ENCODE peak calls at places on chromosomes 5 and 9, in five cellular contexts. B is H9, G is AG08396, A is mucosa of gallbladder, T is head of caudate nucleus. I is an unnamed sample.

GRCh38 chr5:143258559-143259253 is 144.8 kb downstream of the NR3C1 start:
- DNase-seq in T (no peak), A (no peak), B (no peak), G (no peak), I (no peak)

GRCh38 chr9:94937214-94937903 is 210.9 kb downstream of the AOPEP start:
- DNase-seq in B (no peak), A (no peak), G (peak; percentile 75), T (no peak), I (no peak)

GRCh38 chr9:101398930-101399640 is 434 bp downstream of the ZNF189 start:
- DNase-seq in T (peak; percentile 35), G (no peak), B (no peak), A (no peak), I (peak; percentile 29)

GRCh38 chr5:108735790-108736189 is 11.9 kb upstream of the FER start:
- DNase-seq in T (no peak), B (no peak), G (no peak), A (no peak), I (no peak)

GRCh38 chr5:141560725-141561483 is 57.9 kb downstream of the DIAPH1 start:
- DNase-seq in T (peak; percentile 68), G (peak; percentile 80), B (peak; percentile 95), A (peak; percentile 91), I (peak; percentile 95)

GRCh38 chr5:166354277-166354676 is 1937.2 kb upstream of the WWC1 start:
- DNase-seq in G (no peak), T (no peak), B (no peak), A (no peak), I (no peak)

GRCh38 chr9:107144475-107144874 is 138.6 kb upstream of the RAD23B start:
- DNase-seq in T (no peak), G (no peak), B (no peak), A (no peak), I (no peak)

GRCh38 chr9:12702160-12702758 is 9.1 kb downstream of the TYRP1 start:
- DNase-seq in B (peak; percentile 54), G (peak; percentile 49), A (peak; percentile 50), T (no peak), I (no peak)

GRCh38 chr9:81557957-81558791 is 131.2 kb downstream of the TLE1 start:
- DNase-seq in A (peak; percentile 20), B (no peak), T (no peak), G (peak; percentile 30), I (no peak)

GRCh38 chr5:58294598-58295298 is 165.1 kb downstream of the PLK2 start:
- DNase-seq in T (no peak), B (no peak), A (no peak), G (peak; percentile 8), I (no peak)

GRCh38 chr5:43874772-43875171 is 271.8 kb downstream of the NNT start:
- DNase-seq in B (no peak), A (no peak), G (peak; percentile 48), T (no peak), I (no peak)

GRCh38 chr5:59193616-59194319 is 610.9 kb downstream of the RAB3C start:
- DNase-seq in A (no peak), G (peak; percentile 24), T (no peak), B (no peak), I (peak; percentile 84)

GRCh38 chr9:116566677-116567488 is 120.2 kb upstream of the TRIM32 start:
- DNase-seq in B (no peak), G (no peak), T (no peak), A (peak; percentile 66), I (no peak)

GRCh38 chr9:109604788-109605187 is 106.7 kb upstream of the PTPN3 start:
- DNase-seq in A (no peak), T (no peak), B (no peak), G (no peak), I (no peak)

GRCh38 chr9:109813310-109813709 is 33.3 kb downstream of the PALM2AKAP2 start:
- DNase-seq in T (no peak), B (no peak), G (no peak), A (no peak), I (no peak)

GRCh38 chr9:4106081-4106491 is 193.8 kb downstream of the GLIS3 start:
- DNase-seq in A (peak; percentile 88), T (no peak), B (no peak), G (no peak), I (no peak)

GRCh38 chr9:35579130-35579529 is 25.9 kb upstream of the TESK1 start:
- DNase-seq in G (no peak), T (no peak), A (no peak), B (no peak), I (no peak)

GRCh38 chr9:114059047-114059803 is 18.9 kb downstream of the AMBP start:
- DNase-seq in A (no peak), B (peak; percentile 23), T (no peak), G (no peak), I (no peak)

GRCh38 chr5:14834062-14834461 is 37.5 kb downstream of the ANKH start:
- DNase-seq in G (no peak), T (no peak), A (no peak), B (no peak), I (no peak)

GRCh38 chr5:27316283-27316675 is 277.9 kb upstream of the CDH9 start:
- DNase-seq in B (no peak), G (no peak), T (no peak), A (no peak), I (no peak)

GRCh38 chr5:6504677-6505414 is 56.2 kb downstream of the UBE2QL1 start:
- DNase-seq in T (no peak), A (no peak), G (no peak), B (no peak), I (no peak)

GRCh38 chr5:9523090-9523813 is 22.6 kb downstream of the SEMA5A start:
- DNase-seq in G (no peak), B (no peak), T (no peak), A (peak; percentile 32), I (no peak)

GRCh38 chr5:134989291-134989830 is 21.7 kb downstream of the CATSPER3 start:
- DNase-seq in A (no peak), T (no peak), B (no peak), G (peak; percentile 13), I (no peak)

GRCh38 chr5:111233050-111233370 is 8.8 kb downstream of the CAMK4 start:
- DNase-seq in A (no peak), B (no peak), G (no peak), T (no peak), I (no peak)

GRCh38 chr9:21681641-21682040 is 120.8 kb upstream of the MTAP start:
- DNase-seq in G (no peak), B (no peak), A (no peak), T (no peak), I (no peak)

GRCh38 chr5:138018844-138019243 is 14.0 kb downstream of the FAM13B start:
- DNase-seq in G (no peak), A (no peak), B (no peak), T (no peak), I (no peak)

GRCh38 chr9:94869415-94869838 is 142.9 kb downstream of the AOPEP start:
- DNase-seq in A (no peak), B (no peak), T (no peak), G (no peak), I (no peak)

GRCh38 chr9:135666534-135667402 is 3.7 kb downstream of the LCN9 start:
- DNase-seq in G (peak; percentile 1), B (no peak), A (no peak), T (no peak), I (no peak)

GRCh38 chr5:132417010-132417439 is 47.5 kb downstream of the SLC22A5 start:
- DNase-seq in T (no peak), A (no peak), G (no peak), B (no peak), I (no peak)

GRCh38 chr5:111726986-111727385 is 30.0 kb downstream of the NREP start:
- DNase-seq in A (no peak), G (no peak), B (no peak), T (no peak), I (no peak)

GRCh38 chr9:113568481-113569321 is 105.2 kb downstream of the RGS3 start:
- DNase-seq in A (no peak), G (peak; percentile 67), T (no peak), B (no peak), I (peak; percentile 78)

GRCh38 chr9:105405514-105406131 is 42.2 kb upstream of the FSD1L start:
- DNase-seq in G (no peak), B (no peak), T (no peak), A (no peak), I (no peak)

GRCh38 chr9:7570107-7570720 is 229.4 kb downstream of the DMAC1 start:
- DNase-seq in A (peak; percentile 53), G (peak; percentile 21), T (peak; percentile 51), B (peak; percentile 65), I (peak; percentile 11)

GRCh38 chr9:92723299-92723625 is 41.4 kb downstream of the BICD2 start:
- DNase-seq in A (no peak), T (no peak), G (peak; percentile 74), B (no peak), I (no peak)

GRCh38 chr5:150175076-150175475 is 8.5 kb downstream of the CDX1 start:
- DNase-seq in G (no peak), B (no peak), A (no peak), T (no peak), I (no peak)

GRCh38 chr9:33143241-33143642 is 23.9 kb downstream of the B4GALT1 start:
- DNase-seq in A (no peak), T (no peak), G (no peak), B (no peak), I (no peak)

GRCh38 chr9:22813520-22813919 is 366.9 kb downstream of the DMRTA1 start:
- DNase-seq in T (no peak), B (no peak), G (peak; percentile 7), A (no peak), I (no peak)

GRCh38 chr9:109052416-109052815 is 39.1 kb upstream of the CTNNAL1 start:
- DNase-seq in G (no peak), A (no peak), B (no peak), T (no peak), I (no peak)

GRCh38 chr5:166699616-166700015 is 1591.8 kb upstream of the WWC1 start:
- DNase-seq in A (no peak), T (no peak), B (no peak), G (no peak), I (no peak)

GRCh38 chr9:134658378-134658955 is 16.9 kb downstream of the COL5A1 start:
- DNase-seq in T (no peak), A (no peak), B (peak; percentile 71), G (no peak), I (no peak)